ENCODE peak calls at places on chromosomes 16 and 17, in seven cellular contexts. V is upper lobe of left lung; C is pulmonary artery endothelial cell; N is T-helper 17 cell; L is activated CD4-positive, alpha-beta T cell treated with anti-CD3 and anti-CD28 coated beads, Interleukin-2, amount 50 U/mL, for 1 hour; K is RWPE1; Y is adipocyte. F is an unnamed sample.

GRCh38 chr16:85317704-85318103 is 205.4 kb upstream of the CIBAR2 start:
- DNase-seq in V (no peak), C (no peak), N (no peak), L (no peak), K (no peak), Y (no peak), F (no peak)

GRCh38 chr17:10628756-10629155 is 28.4 kb downstream of the MYH3 start:
- DNase-seq in V (no peak), C (no peak), N (no peak), L (no peak), K (no peak), Y (no peak), F (no peak)

GRCh38 chr17:17853811-17854527 is 17.2 kb upstream of the SREBF1 start:
- DNase-seq in V (no peak), C (no peak), N (no peak), L (no peak), K (peak; percentile 66), Y (no peak), F (no peak)

GRCh38 chr16:35797811-35798210 is 2338.4 kb downstream of the TP53TG3F start:
- DNase-seq in V (no peak), C (no peak), N (no peak), L (no peak), K (no peak), Y (no peak), F (no peak)

GRCh38 chr17:72810991-72811508 is 281.4 kb downstream of the SLC39A11 start:
- DNase-seq in V (no peak), C (no peak), N (no peak), L (no peak), K (no peak), Y (no peak), F (no peak)

GRCh38 chr17:43723697-43724359 is 34.8 kb downstream of the SOST start:
- DNase-seq in V (no peak), C (no peak), N (no peak), L (no peak), K (peak; percentile 48), Y (peak; percentile 79), F (no peak)

GRCh38 chr16:69672315-69672997 is 53.9 kb downstream of the NQO1 start:
- DNase-seq in V (no peak), C (no peak), N (no peak), L (no peak), K (no peak), Y (no peak), F (no peak)

GRCh38 chr16:85879975-85880831 is 18.8 kb upstream of the IRF8 start:
- DNase-seq in V (no peak), C (no peak), N (no peak), L (no peak), K (no peak), Y (no peak), F (no peak)

GRCh38 chr17:46958192-46958591 is 20.9 kb downstream of the RPRML start:
- DNase-seq in V (no peak), C (no peak), N (no peak), L (no peak), K (no peak), Y (peak; percentile 61), F (no peak)

GRCh38 chr16:30354423-30355143 is 525 bp downstream of the CD2BP2 start:
- DNase-seq in V (no peak), C (no peak), N (no peak), L (no peak), K (no peak), Y (peak; percentile 49), F (no peak)

GRCh38 chr17:75842963-75843576 is 1.1 kb downstream of the UNC13D start:
- DNase-seq in V (no peak), C (no peak), N (no peak), L (peak; percentile 25), K (no peak), Y (no peak), F (no peak)

GRCh38 chr17:44733753-44734152 is 25.0 kb upstream of the ADAM11 start:
- DNase-seq in V (no peak), C (no peak), N (no peak), L (no peak), K (peak; percentile 20), Y (no peak), F (no peak)

GRCh38 chr17:68161644-68162428 is 86.0 kb upstream of the AMZ2 start:
- DNase-seq in V (no peak), C (no peak), N (no peak), L (no peak), K (no peak), Y (no peak), F (no peak)

GRCh38 chr16:83908798-83909197 is 9.9 kb downstream of the MLYCD start:
- DNase-seq in V (no peak), C (no peak), N (no peak), L (no peak), K (no peak), Y (no peak), F (no peak)

GRCh38 chr17:82365586-82366295 is 5.8 kb upstream of the UTS2R start:
- DNase-seq in V (no peak), C (no peak), N (no peak), L (no peak), K (no peak), Y (no peak), F (no peak)

GRCh38 chr16:76268824-76269223 is 8.4 kb upstream of the CNTNAP4 start:
- DNase-seq in V (no peak), C (no peak), N (no peak), L (no peak), K (no peak), Y (no peak), F (no peak)

GRCh38 chr16:8893976-8894690 is 12.0 kb downstream of the LITAFD start:
- DNase-seq in V (no peak), C (no peak), N (no peak), L (no peak), K (no peak), Y (no peak), F (no peak)

GRCh38 chr16:3112881-3113574 is 642 bp downstream of the ZNF205 start:
- DNase-seq in V (no peak), C (no peak), N (no peak), L (no peak), K (no peak), Y (peak; percentile 38), F (no peak)

GRCh38 chr16:57111420-57111819 is 19.0 kb downstream of the CPNE2 start:
- DNase-seq in V (no peak), C (no peak), N (no peak), L (no peak), K (no peak), Y (no peak), F (no peak)

GRCh38 chr16:67431077-67431804 is at the start of gene HSD11B2:
- DNase-seq in V (peak; percentile 63), C (no peak), N (peak; percentile 25), L (no peak), K (peak; percentile 72), Y (peak; percentile 82), F (no peak)

GRCh38 chr16:1363501-1364041 is 11.8 kb downstream of the GNPTG start:
- DNase-seq in V (peak; percentile 67), C (no peak), N (peak; percentile 41), L (peak; percentile 73), K (peak; percentile 62), Y (peak; percentile 63), F (no peak)

GRCh38 chr16:49754495-49755290 is 101.2 kb downstream of the ZNF423 start:
- DNase-seq in V (no peak), C (no peak), N (no peak), L (no peak), K (no peak), Y (peak; percentile 51), F (no peak)

GRCh38 chr16:53752566-53752965 is 48.6 kb downstream of the FTO start:
- DNase-seq in V (no peak), C (no peak), N (no peak), L (no peak), K (no peak), Y (no peak), F (no peak)

GRCh38 chr16:81181013-81181720 is 57.3 kb upstream of the BCO1 start:
- DNase-seq in V (peak; percentile 68), C (peak; percentile 46), N (no peak), L (no peak), K (peak; percentile 95), Y (peak; percentile 96), F (peak; percentile 92)

GRCh38 chr16:106623-107324 is 28.7 kb downstream of the MPG start:
- DNase-seq in V (peak; percentile 66), C (peak; percentile 48), N (peak; percentile 29), L (peak; percentile 38), K (peak; percentile 63), Y (peak; percentile 95), F (peak; percentile 65)

GRCh38 chr17:68294196-68294555 is 2.9 kb downstream of the ARSG start:
- DNase-seq in V (no peak), C (no peak), N (no peak), L (no peak), K (no peak), Y (no peak), F (no peak)

GRCh38 chr17:49521521-49522185 is 26.6 kb downstream of the NGFR start:
- DNase-seq in V (no peak), C (no peak), N (no peak), L (no peak), K (no peak), Y (no peak), F (no peak)

GRCh38 chr16:11259288-11259621 is 3.3 kb upstream of the SOCS1 start:
- DNase-seq in V (no peak), C (no peak), N (no peak), L (no peak), K (no peak), Y (no peak), F (no peak)

GRCh38 chr17:45018514-45019176 is 32.8 kb downstream of the DCAKD start:
- DNase-seq in V (no peak), C (no peak), N (no peak), L (no peak), K (no peak), Y (peak; percentile 37), F (no peak)

GRCh38 chr16:4525069-4525468 is 13.5 kb downstream of the CDIP1 start:
- DNase-seq in V (no peak), C (no peak), N (no peak), L (no peak), K (no peak), Y (no peak), F (no peak)

GRCh38 chr16:8832383-8833100 is 34.9 kb downstream of the PMM2 start:
- DNase-seq in V (no peak), C (no peak), N (no peak), L (no peak), K (no peak), Y (no peak), F (no peak)

GRCh38 chr17:45288825-45289224 is 26.9 kb upstream of the SPATA32 start:
- DNase-seq in V (peak; percentile 75), C (no peak), N (no peak), L (no peak), K (no peak), Y (no peak), F (no peak)